ENCODE peak calls at places on chromosomes 7 and 10, in six cellular contexts. Z is thoracic aorta; S is left colon; M is NCI-H460; K is effector memory CD8-positive, alpha-beta T cell; U is left ventricle myocardium inferior. A is an unnamed sample.

GRCh38 chr10:131692686-131693334 is 208.0 kb upstream of the PPP2R2D start:
- DNase-seq in Z (no peak), S (no peak), M (no peak), K (no peak), U (no peak), A (no peak)

GRCh38 chr7:81300779-81301178 is 381.9 kb upstream of the SEMA3C start:
- DNase-seq in Z (no peak), S (no peak), M (no peak), K (no peak), U (no peak), A (no peak)

GRCh38 chr10:18264466-18264865 is 124.2 kb downstream of the CACNB2 start:
- DNase-seq in Z (no peak), S (no peak), M (no peak), K (no peak), U (no peak), A (no peak)

GRCh38 chr7:5296627-5297226 is 14.0 kb downstream of the SLC29A4 start:
- DNase-seq in Z (no peak), S (no peak), M (no peak), K (peak), U (no peak), A (peak)

GRCh38 chr10:102420443-102420809 is 210 bp upstream of the FBXL15 start:
- DNase-seq in Z (no peak), S (no peak), M (peak), K (no peak), U (no peak), A (peak)

GRCh38 chr7:5425507-5426225 is 2.0 kb upstream of the TNRC18 start:
- DNase-seq in Z (no peak), S (peak), M (peak), K (no peak), U (peak), A (peak)

GRCh38 chr7:95590387-95591248 is 5.7 kb downstream of the PDK4 start:
- DNase-seq in Z (no peak), S (no peak), M (no peak), K (no peak), U (no peak), A (no peak)

GRCh38 chr7:54811016-54811924 is 52.3 kb upstream of the SEC61G start:
- DNase-seq in Z (no peak), S (no peak), M (no peak), K (no peak), U (no peak), A (no peak)

GRCh38 chr7:36199329-36199728 is 46.3 kb downstream of the EEPD1 start:
- DNase-seq in Z (no peak), S (no peak), M (no peak), K (no peak), U (no peak), A (no peak)

GRCh38 chr7:5596046-5596895 is 172.6 kb upstream of the TNRC18 start:
- DNase-seq in Z (peak), S (peak), M (peak), K (peak), U (peak), A (peak)